ENCODE peak calls at places on chromosomes 13 and 19, in four cellular contexts. One of them, this sample, is unnamed.

GRCh38 chr19:18401580-18402112 is 4.2 kb upstream of the LRRC25 start:
- DNase-seq in heart left ventricle: peak; percentile 72
- DNase-seq in pancreas: no peak
- DNase-seq in neural progenitor cell: peak; percentile 57
- DNase-seq in this sample: no peak

GRCh38 chr13:76992548-76993001 is 694 bp downstream of the CLN5 start:
- DNase-seq in heart left ventricle: peak; percentile 23
- DNase-seq in neural progenitor cell: peak; percentile 60
- DNase-seq in pancreas: peak; percentile 67
- DNase-seq in this sample: peak; percentile 69

GRCh38 chr13:67298297-67298696 is 68.2 kb upstream of the PCDH9 start:
- DNase-seq in heart left ventricle: no peak
- DNase-seq in pancreas: no peak
- DNase-seq in neural progenitor cell: no peak
- DNase-seq in this sample: no peak

GRCh38 chr13:97359181-97360057 is 74.5 kb upstream of the RAP2A start:
- DNase-seq in pancreas: no peak
- DNase-seq in neural progenitor cell: peak; percentile 80
- DNase-seq in heart left ventricle: peak; percentile 44
- DNase-seq in this sample: no peak

GRCh38 chr13:73428137-73428536 is 369.3 kb downstream of the KLF5 start:
- DNase-seq in pancreas: no peak
- DNase-seq in neural progenitor cell: no peak
- DNase-seq in heart left ventricle: no peak
- DNase-seq in this sample: no peak

GRCh38 chr19:17255150-17255621 is 9.4 kb downstream of the USHBP1 start:
- DNase-seq in neural progenitor cell: no peak
- DNase-seq in heart left ventricle: no peak
- DNase-seq in pancreas: no peak
- DNase-seq in this sample: peak; percentile 77

GRCh38 chr13:20703785-20704458 is 423 bp downstream of the IL17D start:
- DNase-seq in neural progenitor cell: peak; percentile 94
- DNase-seq in heart left ventricle: peak; percentile 67
- DNase-seq in pancreas: peak; percentile 94
- DNase-seq in this sample: peak; percentile 94

GRCh38 chr13:20553309-20553708 is 13.6 kb upstream of the IFT88 start:
- DNase-seq in heart left ventricle: no peak
- DNase-seq in neural progenitor cell: no peak
- DNase-seq in pancreas: no peak
- DNase-seq in this sample: no peak

GRCh38 chr19:44909775-44910174 is 4.2 kb downstream of the APOE start:
- DNase-seq in heart left ventricle: no peak
- DNase-seq in neural progenitor cell: no peak
- DNase-seq in pancreas: no peak
- DNase-seq in this sample: no peak

GRCh38 chr19:57708641-57709354 is at the start of gene ZNF154:
- DNase-seq in neural progenitor cell: peak; percentile 94
- DNase-seq in heart left ventricle: peak; percentile 59
- DNase-seq in pancreas: peak; percentile 56
- DNase-seq in this sample: peak; percentile 64

GRCh38 chr19:17829855-17830566 is 8.7 kb upstream of the INSL3 start:
- DNase-seq in neural progenitor cell: peak; percentile 89
- DNase-seq in pancreas: peak; percentile 59
- DNase-seq in heart left ventricle: no peak
- DNase-seq in this sample: no peak

GRCh38 chr13:55359067-55359466 is 1781.7 kb upstream of the PRR20A start:
- DNase-seq in neural progenitor cell: no peak
- DNase-seq in pancreas: no peak
- DNase-seq in heart left ventricle: no peak
- DNase-seq in this sample: no peak

DNA sequence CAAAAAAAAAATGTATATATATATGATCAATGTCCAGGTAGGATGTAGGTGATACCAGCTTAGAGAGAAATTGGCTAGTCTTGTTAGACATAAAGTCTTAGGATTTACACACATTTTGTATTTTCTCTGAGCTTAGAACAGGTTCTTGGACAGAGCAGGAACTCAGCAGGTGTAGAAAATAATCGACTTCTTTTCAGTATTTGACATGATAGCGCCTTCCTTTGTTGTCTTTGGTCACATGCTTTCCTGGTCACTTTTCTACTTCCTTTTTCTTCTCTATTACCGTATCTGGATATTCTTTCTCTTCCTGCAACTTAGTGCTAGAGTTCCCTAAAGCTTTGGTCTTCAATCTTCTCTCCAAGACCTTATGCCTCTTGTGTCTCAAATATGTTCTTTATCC is 107.4 kb downstream of the LRCH1 start:
- DNase-seq in pancreas: no peak
- DNase-seq in neural progenitor cell: no peak
- DNase-seq in heart left ventricle: no peak
- DNase-seq in this sample: no peak
- H3K27ac ChIP-seq in pancreas: peak overlapping the region; percentile 28
- H3K27ac ChIP-seq in neural progenitor cell: no peak overlapping the region
- H3K27ac ChIP-seq in heart left ventricle: no peak overlapping the region
- H3K27ac ChIP-seq in this sample: no peak overlapping the region

GRCh38 chr13:95254341-95254740 is 46.9 kb downstream of the ABCC4 start:
- DNase-seq in neural progenitor cell: no peak
- DNase-seq in pancreas: no peak
- DNase-seq in heart left ventricle: no peak
- DNase-seq in this sample: no peak
- H3K4me1 ChIP-seq in neural progenitor cell: no peaks in the 10 kb centered on the region
- H3K4me1 ChIP-seq in pancreas: no peaks in the 10 kb centered on the region
- H3K4me1 ChIP-seq in heart left ventricle: no peaks in the 10 kb centered on the region
- H3K4me1 ChIP-seq in this sample: no peaks in the 10 kb centered on the region

GRCh38 chr13:51325837-51326236 is 13.7 kb upstream of the SERPINE3 start:
- DNase-seq in neural progenitor cell: no peak
- DNase-seq in pancreas: no peak
- DNase-seq in heart left ventricle: no peak
- DNase-seq in this sample: no peak

GRCh38 chr13:51331354-51331861 is 8.1 kb upstream of the SERPINE3 start:
- DNase-seq in neural progenitor cell: no peak
- DNase-seq in heart left ventricle: no peak
- DNase-seq in pancreas: no peak
- DNase-seq in this sample: no peak

GRCh38 chr13:51330741-51331140 is 8.8 kb upstream of the SERPINE3 start:
- DNase-seq in neural progenitor cell: no peak
- DNase-seq in heart left ventricle: no peak
- DNase-seq in pancreas: no peak
- DNase-seq in this sample: no peak

GRCh38 chr13:51326782-51327181 is 12.7 kb upstream of the SERPINE3 start:
- DNase-seq in neural progenitor cell: no peak
- DNase-seq in pancreas: no peak
- DNase-seq in heart left ventricle: no peak
- DNase-seq in this sample: no peak

DNA sequence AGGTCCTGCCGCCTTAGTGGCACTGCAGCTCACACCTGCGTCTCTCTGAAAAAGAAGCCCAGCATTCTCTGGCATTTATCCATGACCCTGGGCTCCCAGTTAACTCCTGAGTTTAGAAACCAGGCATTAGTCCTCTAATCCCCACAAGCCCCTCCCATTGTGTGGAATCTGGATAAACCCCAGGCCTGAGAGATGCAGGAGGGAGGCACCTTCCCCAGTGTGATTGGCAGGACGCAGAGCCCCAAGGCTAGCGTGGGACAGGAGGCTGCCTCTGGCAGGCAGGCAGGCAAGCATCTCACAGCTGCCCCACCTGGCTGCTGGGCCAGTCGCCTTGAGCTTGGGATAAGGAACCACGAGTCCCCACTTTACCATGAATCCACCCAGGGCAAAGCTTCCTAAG is 11.0 kb upstream of the SERPINE3 start:
- DNase-seq in neural progenitor cell: peak; percentile 94
- DNase-seq in heart left ventricle: no peak
- DNase-seq in pancreas: no peak
- DNase-seq in this sample: no peak
- H3K27ac ChIP-seq in neural progenitor cell: no peak overlapping the region
- H3K27ac ChIP-seq in heart left ventricle: no peak overlapping the region
- H3K27ac ChIP-seq in pancreas: no peak overlapping the region
- H3K27ac ChIP-seq in this sample: no peak overlapping the region

GRCh38 chr13:24270639-24271131 is 38.7 kb upstream of the C1QTNF9 start:
- DNase-seq in heart left ventricle: peak; percentile 72
- DNase-seq in pancreas: peak; percentile 70
- DNase-seq in neural progenitor cell: peak; percentile 47
- DNase-seq in this sample: peak; percentile 85
- H3K4me1 ChIP-seq in heart left ventricle: peaks cover 2% of the 10 kb centered on the region
- H3K4me1 ChIP-seq in pancreas: peaks cover 27% of the 10 kb centered on the region
- H3K4me1 ChIP-seq in neural progenitor cell: peaks cover 28% of the 10 kb centered on the region
- H3K4me1 ChIP-seq in this sample: peaks cover 61% of the 10 kb centered on the region

GRCh38 chr13:26587251-26587650 is 29.8 kb downstream of the WASF3 start:
- DNase-seq in neural progenitor cell: no peak
- DNase-seq in pancreas: no peak
- DNase-seq in heart left ventricle: no peak
- DNase-seq in this sample: no peak

GRCh38 chr13:26579580-26579979 is 22.1 kb downstream of the WASF3 start:
- DNase-seq in heart left ventricle: no peak
- DNase-seq in pancreas: no peak
- DNase-seq in neural progenitor cell: no peak
- DNase-seq in this sample: no peak

GRCh38 chr13:26584713-26585112 is 27.2 kb downstream of the WASF3 start:
- DNase-seq in neural progenitor cell: no peak
- DNase-seq in heart left ventricle: no peak
- DNase-seq in pancreas: no peak
- DNase-seq in this sample: no peak

GRCh38 chr13:26585136-26585535 is 27.7 kb downstream of the WASF3 start:
- DNase-seq in neural progenitor cell: no peak
- DNase-seq in heart left ventricle: no peak
- DNase-seq in pancreas: no peak
- DNase-seq in this sample: no peak

GRCh38 chr13:26583662-26584061 is 26.2 kb downstream of the WASF3 start:
- DNase-seq in neural progenitor cell: no peak
- DNase-seq in heart left ventricle: no peak
- DNase-seq in pancreas: no peak
- DNase-seq in this sample: no peak
- H3K27ac ChIP-seq in neural progenitor cell: peak overlapping the region; percentile 77
- H3K27ac ChIP-seq in heart left ventricle: no peak overlapping the region
- H3K27ac ChIP-seq in pancreas: no peak overlapping the region
- H3K27ac ChIP-seq in this sample: no peak overlapping the region

GRCh38 chr13:46643165-46643777 is 90.3 kb downstream of the LRCH1 start:
- DNase-seq in pancreas: no peak
- DNase-seq in heart left ventricle: no peak
- DNase-seq in neural progenitor cell: no peak
- DNase-seq in this sample: no peak

GRCh38 chr13:46640843-46641242 is 87.9 kb downstream of the LRCH1 start:
- DNase-seq in heart left ventricle: no peak
- DNase-seq in pancreas: no peak
- DNase-seq in neural progenitor cell: no peak
- DNase-seq in this sample: no peak

GRCh38 chr13:46639033-46639981 is 86.3 kb downstream of the LRCH1 start:
- DNase-seq in heart left ventricle: no peak
- DNase-seq in neural progenitor cell: no peak
- DNase-seq in pancreas: no peak
- DNase-seq in this sample: no peak

GRCh38 chr13:46641274-46642081 is 88.5 kb downstream of the LRCH1 start:
- DNase-seq in neural progenitor cell: no peak
- DNase-seq in heart left ventricle: peak; percentile 63
- DNase-seq in pancreas: no peak
- DNase-seq in this sample: no peak

DNA sequence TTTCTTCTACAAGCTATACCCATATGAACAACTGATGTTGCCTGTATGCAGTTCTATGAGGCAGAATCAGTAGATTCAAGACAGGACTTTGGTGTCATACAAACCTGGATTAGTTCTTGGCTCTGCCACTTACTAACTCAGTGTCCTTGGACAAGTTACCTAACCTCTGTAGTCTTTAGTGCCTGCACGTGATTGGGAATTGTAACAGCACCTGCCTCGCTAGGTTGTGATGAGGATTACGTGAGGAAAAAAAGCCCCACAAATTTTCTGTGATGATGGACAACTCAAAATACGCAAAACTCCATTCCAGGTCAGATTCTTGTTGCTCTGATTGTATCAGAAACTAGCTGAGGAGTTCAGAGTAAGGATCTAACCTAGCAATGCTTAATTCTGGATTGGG is 89.3 kb downstream of the LRCH1 start:
- DNase-seq in neural progenitor cell: no peak
- DNase-seq in heart left ventricle: no peak
- DNase-seq in pancreas: no peak
- DNase-seq in this sample: no peak
- H3K4me1 ChIP-seq in neural progenitor cell: peaks cover 23% of the 10 kb centered on the region
- H3K4me1 ChIP-seq in heart left ventricle: peaks cover 12% of the 10 kb centered on the region
- H3K4me1 ChIP-seq in pancreas: peaks cover 4% of the 10 kb centered on the region
- H3K4me1 ChIP-seq in this sample: peaks cover 42% of the 10 kb centered on the region

GRCh38 chr19:43780706-43781525 is at the start of gene KCNN4:
- DNase-seq in neural progenitor cell: no peak
- DNase-seq in pancreas: no peak
- DNase-seq in heart left ventricle: no peak
- DNase-seq in this sample: peak; percentile 70
- H3K27ac ChIP-seq in neural progenitor cell: no peak within 1 kb of the TSS
- H3K27ac ChIP-seq in pancreas: no peak within 1 kb of the TSS
- H3K27ac ChIP-seq in heart left ventricle: no peak within 1 kb of the TSS
- H3K27ac ChIP-seq in this sample: no peak within 1 kb of the TSS

DNA sequence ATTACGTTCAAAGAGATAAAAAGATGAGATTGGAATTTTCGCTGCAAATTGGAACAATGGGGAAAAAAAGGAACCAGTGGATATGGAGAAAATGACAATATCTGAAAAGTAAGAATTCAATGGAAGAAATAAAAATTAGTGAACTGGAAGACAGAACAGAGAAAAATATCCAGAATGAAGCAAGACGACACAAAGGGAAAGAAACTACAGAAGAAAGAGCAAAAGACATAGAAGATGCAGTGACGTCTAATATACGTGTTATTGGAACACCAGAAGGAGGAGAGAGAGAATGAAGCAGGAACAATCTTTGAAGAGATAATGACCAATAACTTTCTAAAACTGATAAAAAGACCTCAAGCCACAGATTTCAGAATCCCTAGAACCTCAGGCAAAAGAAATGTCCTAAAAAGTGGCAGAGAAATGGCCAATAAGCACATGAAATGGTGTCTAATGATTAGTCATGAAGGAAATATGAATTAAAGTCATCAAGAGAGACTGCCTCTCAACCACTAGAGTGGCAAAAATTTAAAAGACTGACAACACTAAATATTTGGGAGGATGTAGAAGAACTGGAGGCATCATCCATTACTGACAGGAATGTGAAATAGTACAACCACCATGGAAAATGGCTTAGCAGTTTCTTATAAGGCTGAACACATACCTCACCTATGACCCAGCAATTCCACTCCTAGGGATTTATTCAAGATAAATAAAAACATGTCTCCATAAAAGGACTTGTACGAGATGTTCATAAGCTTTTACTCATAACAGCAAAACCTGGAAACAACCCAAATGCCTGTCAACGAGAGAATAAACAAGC is 56.5 kb downstream of the GADD45B start:
- DNase-seq in neural progenitor cell: no peak
- DNase-seq in heart left ventricle: no peak
- DNase-seq in pancreas: no peak
- DNase-seq in this sample: no peak
- H3K4me1 ChIP-seq in neural progenitor cell: no peaks in the 10 kb centered on the region
- H3K4me1 ChIP-seq in heart left ventricle: no peaks in the 10 kb centered on the region
- H3K4me1 ChIP-seq in pancreas: peaks cover 11% of the 10 kb centered on the region
- H3K4me1 ChIP-seq in this sample: peaks cover 5% of the 10 kb centered on the region

This sample was measured in upper lobe of right lung.